ENCODE peak calls at places on chromosome 14, in eight cellular contexts. V is substantia nigra, S is SW480, M is HEK293T, L is AG09319, D is lower leg skin, Q is NCI-H748 treated with DMSO at 0.1 percent for 48 hours, W is H9. A is an unnamed sample.

GRCh38 chr14:65958664-65959562 is 527.3 kb upstream of the CCDC196 start:
- DNase-seq in V (no peak), S (peak), M (peak), L (no peak), D (peak), Q (peak), W (no peak), A (no peak)

GRCh38 chr14:99579903-99580570 is 24.0 kb downstream of the CCDC85C start:
- DNase-seq in V (no peak), S (peak), M (no peak), L (no peak), D (no peak), Q (no peak), W (peak), A (no peak)

GRCh38 chr14:74569826-74570591 is 42.0 kb downstream of the LTBP2 start:
- DNase-seq in V (no peak), S (no peak), M (no peak), L (no peak), D (no peak), Q (no peak), W (no peak), A (no peak)

GRCh38 chr14:102824832-102825231 is 47.6 kb downstream of the TRAF3 start:
- DNase-seq in V (no peak), S (no peak), M (no peak), L (no peak), D (no peak), Q (no peak), W (no peak), A (no peak)

GRCh38 chr14:19800282-19801117 is 3.1 kb upstream of the OR4N2 start:
- DNase-seq in V (peak), S (no peak), M (no peak), L (no peak), D (no peak), Q (no peak), W (no peak), A (peak)

GRCh38 chr14:92696356-92696755 is 52.1 kb downstream of the LGMN start:
- DNase-seq in V (no peak), S (no peak), M (no peak), L (no peak), D (no peak), Q (no peak), W (no peak), A (no peak)

GRCh38 chr14:32623300-32624093 is 294.4 kb downstream of the AKAP6 start:
- DNase-seq in V (no peak), S (no peak), M (no peak), L (no peak), D (no peak), Q (no peak), W (no peak), A (no peak)

GRCh38 chr14:95500772-95501401 is 15.6 kb downstream of the SYNE3 start:
- DNase-seq in V (no peak), S (no peak), M (no peak), L (peak), D (no peak), Q (no peak), W (no peak), A (no peak)

GRCh38 chr14:83887871-83888270 is 1642.1 kb upstream of the FLRT2 start:
- DNase-seq in V (no peak), S (no peak), M (no peak), L (no peak), D (no peak), Q (no peak), W (no peak), A (no peak)

GRCh38 chr14:78701246-78701645 is 531.1 kb downstream of the NRXN3 start:
- DNase-seq in V (no peak), S (no peak), M (no peak), L (no peak), D (no peak), Q (no peak), W (no peak), A (no peak)

GRCh38 chr14:67240168-67240932 is 885 bp upstream of the PALS1 start:
- DNase-seq in V (peak), S (peak), M (peak), L (no peak), D (peak), Q (peak), W (peak), A (no peak)

GRCh38 chr14:64644629-64645028 is 59.6 kb upstream of the PLEKHG3 start:
- DNase-seq in V (no peak), S (no peak), M (no peak), L (no peak), D (peak), Q (no peak), W (no peak), A (no peak)

GRCh38 chr14:80942158-80942738 is 710 bp upstream of the CEP128 start:
- DNase-seq in V (no peak), S (peak), M (no peak), L (no peak), D (no peak), Q (no peak), W (no peak), A (no peak)

GRCh38 chr14:103260629-103261124 is 73.4 kb upstream of the EIF5 start:
- DNase-seq in V (no peak), S (peak), M (no peak), L (peak), D (peak), Q (peak), W (no peak), A (no peak)

GRCh38 chr14:71466942-71467341 is 465.3 kb upstream of the RGS6 start:
- DNase-seq in V (no peak), S (no peak), M (no peak), L (no peak), D (no peak), Q (no peak), W (no peak), A (no peak)

GRCh38 chr14:60276347-60276746 is 27.3 kb downstream of the PPM1A start:
- DNase-seq in V (no peak), S (no peak), M (no peak), L (no peak), D (no peak), Q (no peak), W (no peak), A (no peak)

GRCh38 chr14:69652942-69653680 is 41.7 kb downstream of the SUSD6 start:
- DNase-seq in V (no peak), S (no peak), M (no peak), L (no peak), D (peak), Q (no peak), W (no peak), A (no peak)

GRCh38 chr14:68135566-68135965 is 316.0 kb downstream of the RAD51B start:
- DNase-seq in V (no peak), S (no peak), M (no peak), L (no peak), D (no peak), Q (no peak), W (no peak), A (no peak)

A was measured in SHP77 treated with DMSO at 0.1 percent for 48 hours.